ENCODE peak calls at places on chromosome 15, in nine cellular contexts. One of them, this sample, is unnamed.

GRCh38 chr15:57654136-57654845 is 52.2 kb upstream of the POLR2M start:
- DNase-seq in psoas muscle: no peak
- DNase-seq in osteocyte: no peak
- DNase-seq in adrenal gland: no peak
- DNase-seq in GM20000: no peak
- DNase-seq in endodermal cell: no peak
- DNase-seq in AG04450: peak; percentile 3
- DNase-seq in MM.1S: no peak
- DNase-seq in uterus: no peak
- DNase-seq in this sample: no peak

GRCh38 chr15:77017761-77018720 is 23.1 kb downstream of the PSTPIP1 start:
- DNase-seq in psoas muscle: no peak
- DNase-seq in endodermal cell: peak; percentile 31
- DNase-seq in adrenal gland: no peak
- DNase-seq in osteocyte: no peak
- DNase-seq in AG04450: no peak
- DNase-seq in GM20000: no peak
- DNase-seq in MM.1S: no peak
- DNase-seq in uterus: no peak
- DNase-seq in this sample: no peak

GRCh38 chr15:84894743-84895425 is 10.4 kb downstream of the SLC28A1 start:
- DNase-seq in GM20000: no peak
- DNase-seq in psoas muscle: no peak
- DNase-seq in uterus: no peak
- DNase-seq in adrenal gland: no peak
- DNase-seq in osteocyte: no peak
- DNase-seq in MM.1S: no peak
- DNase-seq in AG04450: no peak
- DNase-seq in endodermal cell: peak; percentile 64
- DNase-seq in this sample: no peak

GRCh38 chr15:70286110-70286806 is 188.5 kb upstream of the TLE3 start:
- DNase-seq in uterus: no peak
- DNase-seq in adrenal gland: peak; percentile 25
- DNase-seq in GM20000: no peak
- DNase-seq in AG04450: no peak
- DNase-seq in osteocyte: no peak
- DNase-seq in MM.1S: no peak
- DNase-seq in endodermal cell: peak; percentile 48
- DNase-seq in psoas muscle: no peak
- DNase-seq in this sample: no peak

GRCh38 chr15:48865387-48866079 is 12.4 kb upstream of the EID1 start:
- DNase-seq in adrenal gland: no peak
- DNase-seq in psoas muscle: no peak
- DNase-seq in uterus: no peak
- DNase-seq in endodermal cell: peak; percentile 76
- DNase-seq in GM20000: no peak
- DNase-seq in osteocyte: no peak
- DNase-seq in AG04450: no peak
- DNase-seq in MM.1S: no peak
- DNase-seq in this sample: no peak

GRCh38 chr15:40845511-40846284 is 1.9 kb downstream of the SPINT1 start:
- DNase-seq in MM.1S: peak; percentile 31
- DNase-seq in endodermal cell: peak; percentile 80
- DNase-seq in GM20000: no peak
- DNase-seq in adrenal gland: no peak
- DNase-seq in osteocyte: no peak
- DNase-seq in AG04450: no peak
- DNase-seq in psoas muscle: no peak
- DNase-seq in uterus: no peak
- DNase-seq in this sample: no peak

GRCh38 chr15:87954783-87955182 is 301.8 kb downstream of the NTRK3 start:
- DNase-seq in AG04450: no peak
- DNase-seq in GM20000: no peak
- DNase-seq in uterus: no peak
- DNase-seq in psoas muscle: no peak
- DNase-seq in adrenal gland: no peak
- DNase-seq in osteocyte: no peak
- DNase-seq in endodermal cell: no peak
- DNase-seq in MM.1S: no peak
- DNase-seq in this sample: no peak

GRCh38 chr15:59885832-59886231 is 118.3 kb upstream of the FOXB1 start:
- DNase-seq in GM20000: no peak
- DNase-seq in AG04450: no peak
- DNase-seq in uterus: no peak
- DNase-seq in endodermal cell: peak; percentile 60
- DNase-seq in MM.1S: no peak
- DNase-seq in psoas muscle: no peak
- DNase-seq in adrenal gland: no peak
- DNase-seq in osteocyte: no peak
- DNase-seq in this sample: no peak

GRCh38 chr15:68433551-68433950 is 1.6 kb upstream of the ITGA11 start:
- DNase-seq in psoas muscle: no peak
- DNase-seq in GM20000: no peak
- DNase-seq in uterus: no peak
- DNase-seq in MM.1S: no peak
- DNase-seq in AG04450: no peak
- DNase-seq in adrenal gland: peak; percentile 2
- DNase-seq in endodermal cell: peak; percentile 35
- DNase-seq in osteocyte: no peak
- DNase-seq in this sample: no peak

GRCh38 chr15:96324900-96325299 is 5.6 kb upstream of the NR2F2 start:
- DNase-seq in psoas muscle: no peak
- DNase-seq in adrenal gland: no peak
- DNase-seq in uterus: no peak
- DNase-seq in MM.1S: no peak
- DNase-seq in endodermal cell: no peak
- DNase-seq in osteocyte: no peak
- DNase-seq in GM20000: no peak
- DNase-seq in AG04450: no peak
- DNase-seq in this sample: no peak

GRCh38 chr15:70268698-70269251 is 171.1 kb upstream of the TLE3 start:
- DNase-seq in MM.1S: no peak
- DNase-seq in osteocyte: no peak
- DNase-seq in AG04450: no peak
- DNase-seq in endodermal cell: no peak
- DNase-seq in GM20000: no peak
- DNase-seq in psoas muscle: no peak
- DNase-seq in adrenal gland: no peak
- DNase-seq in uterus: no peak
- DNase-seq in this sample: no peak

GRCh38 chr15:40291088-40291574 is 8.3 kb upstream of the ANKRD63 start:
- DNase-seq in psoas muscle: peak; percentile 38
- DNase-seq in adrenal gland: no peak
- DNase-seq in AG04450: peak; percentile 15
- DNase-seq in uterus: peak; percentile 36
- DNase-seq in GM20000: no peak
- DNase-seq in endodermal cell: peak; percentile 87
- DNase-seq in osteocyte: peak; percentile 88
- DNase-seq in MM.1S: no peak
- DNase-seq in this sample: no peak

GRCh38 chr15:64651573-64652260 is 123.7 kb downstream of the RBPMS2 start:
- DNase-seq in AG04450: no peak
- DNase-seq in psoas muscle: no peak
- DNase-seq in endodermal cell: peak; percentile 58
- DNase-seq in MM.1S: peak; percentile 86
- DNase-seq in adrenal gland: no peak
- DNase-seq in GM20000: peak; percentile 59
- DNase-seq in osteocyte: no peak
- DNase-seq in uterus: no peak
- DNase-seq in this sample: peak; percentile 55

GRCh38 chr15:39798382-39798781 is 15.7 kb upstream of the FSIP1 start:
- DNase-seq in adrenal gland: no peak
- DNase-seq in psoas muscle: no peak
- DNase-seq in osteocyte: no peak
- DNase-seq in endodermal cell: no peak
- DNase-seq in MM.1S: no peak
- DNase-seq in GM20000: no peak
- DNase-seq in uterus: no peak
- DNase-seq in AG04450: no peak
- DNase-seq in this sample: no peak

GRCh38 chr15:33395841-33396240 is 85.1 kb downstream of the RYR3 start:
- DNase-seq in endodermal cell: no peak
- DNase-seq in MM.1S: no peak
- DNase-seq in GM20000: no peak
- DNase-seq in AG04450: no peak
- DNase-seq in uterus: no peak
- DNase-seq in adrenal gland: no peak
- DNase-seq in osteocyte: no peak
- DNase-seq in psoas muscle: no peak
- DNase-seq in this sample: no peak

GRCh38 chr15:42149493-42150245 is 6.8 kb downstream of the PLA2G4F start:
- DNase-seq in MM.1S: no peak
- DNase-seq in AG04450: no peak
- DNase-seq in GM20000: no peak
- DNase-seq in endodermal cell: no peak
- DNase-seq in uterus: no peak
- DNase-seq in adrenal gland: no peak
- DNase-seq in osteocyte: no peak
- DNase-seq in psoas muscle: no peak
- DNase-seq in this sample: no peak
- TF ChIP-seq CTCF in MM.1S: no peak
- TF ChIP-seq CTCF in AG04450: no peak
- TF ChIP-seq CTCF in GM20000: no peak
- TF ChIP-seq CTCF in endodermal cell: peak; percentile 48
- TF ChIP-seq CTCF in uterus: no peak
- TF ChIP-seq CTCF in adrenal gland: no peak
- TF ChIP-seq CTCF in osteocyte: no peak
- TF ChIP-seq CTCF in psoas muscle: no peak
- TF ChIP-seq CTCF in this sample: no peak

DNA sequence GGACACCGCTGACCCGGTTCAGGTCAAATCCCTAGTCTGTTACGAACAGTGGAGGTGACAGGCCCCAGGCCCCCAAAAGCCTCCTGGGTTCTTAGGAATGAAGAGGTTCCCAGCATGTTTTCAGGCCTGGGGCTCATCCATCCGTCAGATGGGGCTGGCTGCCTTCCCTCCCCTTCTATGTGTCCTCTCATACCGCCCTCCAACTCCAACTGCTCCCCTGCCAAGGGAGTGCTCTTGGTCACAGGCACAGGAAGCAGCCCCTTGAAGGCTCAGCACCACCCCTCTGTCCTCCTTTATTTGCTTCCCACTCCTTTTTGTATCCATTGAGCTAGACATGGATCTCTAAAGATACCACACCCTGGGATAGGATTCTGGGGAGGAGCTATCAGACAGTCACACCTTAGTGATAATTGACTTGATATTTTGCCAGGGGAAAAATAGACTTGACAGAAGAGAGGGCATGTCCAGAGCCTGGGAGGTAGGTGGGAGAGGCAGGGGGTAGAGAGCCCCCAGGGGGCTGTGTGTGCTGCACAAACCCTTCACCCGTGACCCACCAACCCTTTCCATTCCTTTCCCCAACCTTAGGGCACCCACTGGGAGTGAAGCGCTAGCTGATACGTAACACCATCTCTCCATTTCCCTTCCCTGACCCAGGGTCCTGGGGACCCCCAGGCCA is 10.7 kb upstream of the CSPG4 start:
- DNase-seq in osteocyte: no peak
- DNase-seq in uterus: no peak
- DNase-seq in GM20000: no peak
- DNase-seq in endodermal cell: no peak
- DNase-seq in adrenal gland: no peak
- DNase-seq in AG04450: no peak
- DNase-seq in MM.1S: no peak
- DNase-seq in psoas muscle: no peak
- DNase-seq in this sample: no peak
- TF ChIP-seq CTCF in osteocyte: no peak
- TF ChIP-seq CTCF in uterus: no peak
- TF ChIP-seq CTCF in GM20000: no peak
- TF ChIP-seq CTCF in endodermal cell: no peak
- TF ChIP-seq CTCF in adrenal gland: no peak
- TF ChIP-seq CTCF in AG04450: no peak
- TF ChIP-seq CTCF in MM.1S: no peak
- TF ChIP-seq CTCF in psoas muscle: no peak
- TF ChIP-seq CTCF in this sample: no peak

DNA sequence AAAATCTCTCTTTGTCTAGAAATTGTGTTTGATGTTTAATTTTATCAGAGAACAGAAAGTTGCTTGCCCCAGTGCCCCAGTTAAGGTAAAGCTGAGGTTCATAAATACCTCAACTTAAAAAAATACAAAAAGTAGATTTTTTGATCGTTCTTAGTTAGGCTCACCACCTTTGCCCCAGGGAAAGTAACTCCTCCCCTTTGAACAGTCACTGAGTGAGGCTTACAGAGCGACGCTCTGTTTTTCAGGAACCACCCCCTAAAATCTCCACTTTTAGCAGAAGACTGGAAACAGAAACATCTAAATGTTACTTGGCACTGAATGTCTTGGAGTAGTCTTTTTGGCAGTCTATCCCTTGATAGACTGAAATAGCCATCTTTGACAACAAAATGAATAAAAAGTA is 24.9 kb downstream of the BLM start:
- DNase-seq in psoas muscle: no peak
- DNase-seq in GM20000: no peak
- DNase-seq in AG04450: no peak
- DNase-seq in MM.1S: no peak
- DNase-seq in endodermal cell: no peak
- DNase-seq in uterus: no peak
- DNase-seq in adrenal gland: no peak
- DNase-seq in osteocyte: no peak
- DNase-seq in this sample: no peak
- TF ChIP-seq CTCF in psoas muscle: no peak
- TF ChIP-seq CTCF in GM20000: no peak
- TF ChIP-seq CTCF in AG04450: no peak
- TF ChIP-seq CTCF in MM.1S: no peak
- TF ChIP-seq CTCF in endodermal cell: no peak
- TF ChIP-seq CTCF in uterus: no peak
- TF ChIP-seq CTCF in adrenal gland: no peak
- TF ChIP-seq CTCF in osteocyte: no peak
- TF ChIP-seq CTCF in this sample: no peak

GRCh38 chr15:23065836-23066235 is 26.5 kb upstream of the TUBGCP5 start:
- DNase-seq in adrenal gland: no peak
- DNase-seq in uterus: no peak
- DNase-seq in psoas muscle: no peak
- DNase-seq in GM20000: no peak
- DNase-seq in AG04450: no peak
- DNase-seq in endodermal cell: no peak
- DNase-seq in MM.1S: no peak
- DNase-seq in osteocyte: no peak
- DNase-seq in this sample: no peak

GRCh38 chr15:23073890-23074631 is 34.7 kb upstream of the TUBGCP5 start:
- DNase-seq in endodermal cell: no peak
- DNase-seq in psoas muscle: no peak
- DNase-seq in GM20000: no peak
- DNase-seq in MM.1S: no peak
- DNase-seq in adrenal gland: no peak
- DNase-seq in osteocyte: no peak
- DNase-seq in AG04450: no peak
- DNase-seq in uterus: no peak
- DNase-seq in this sample: no peak

GRCh38 chr15:23067416-23067815 is 28.0 kb upstream of the TUBGCP5 start:
- DNase-seq in adrenal gland: no peak
- DNase-seq in endodermal cell: no peak
- DNase-seq in uterus: no peak
- DNase-seq in psoas muscle: no peak
- DNase-seq in osteocyte: no peak
- DNase-seq in MM.1S: no peak
- DNase-seq in GM20000: no peak
- DNase-seq in AG04450: no peak
- DNase-seq in this sample: no peak

GRCh38 chr15:23072633-23073032 is 33.3 kb upstream of the TUBGCP5 start:
- DNase-seq in GM20000: no peak
- DNase-seq in MM.1S: no peak
- DNase-seq in adrenal gland: no peak
- DNase-seq in psoas muscle: no peak
- DNase-seq in endodermal cell: no peak
- DNase-seq in AG04450: no peak
- DNase-seq in osteocyte: peak; percentile 59
- DNase-seq in uterus: no peak
- DNase-seq in this sample: no peak

GRCh38 chr15:23069496-23070166 is 30.3 kb upstream of the TUBGCP5 start:
- DNase-seq in AG04450: no peak
- DNase-seq in adrenal gland: no peak
- DNase-seq in endodermal cell: peak; percentile 60
- DNase-seq in psoas muscle: no peak
- DNase-seq in GM20000: no peak
- DNase-seq in osteocyte: peak; percentile 48
- DNase-seq in MM.1S: no peak
- DNase-seq in uterus: no peak
- DNase-seq in this sample: no peak
- TF ChIP-seq CTCF in AG04450: no peak
- TF ChIP-seq CTCF in adrenal gland: no peak
- TF ChIP-seq CTCF in endodermal cell: peak; percentile 61
- TF ChIP-seq CTCF in psoas muscle: no peak
- TF ChIP-seq CTCF in GM20000: no peak
- TF ChIP-seq CTCF in osteocyte: peak; percentile 32
- TF ChIP-seq CTCF in MM.1S: peak; percentile 11
- TF ChIP-seq CTCF in uterus: no peak
- TF ChIP-seq CTCF in this sample: no peak

This sample was measured in GM13976.